ENCODE peak calls at places on chromosomes 6 and 20, in seven cellular contexts. F is CD4-positive, CD25-positive, alpha-beta regulatory T cell; K is neuronal stem cell; S is cardiac muscle cell; C is A549; L is left ventricle myocardium inferior; E is HAP-1. V is an unnamed sample.

GRCh38 chr6:139926711-139927110 is 552.3 kb upstream of the CITED2 start:
- DNase-seq in C (no peak), S (no peak), K (no peak), F (no peak), L (no peak), E (no peak), V (no peak)

GRCh38 chr6:160509610-160510009 is 154.5 kb downstream of the LPA start:
- DNase-seq in E (no peak), S (no peak), C (no peak), K (no peak), L (no peak), F (no peak), V (no peak)

GRCh38 chr20:38143238-38143645 is 21.8 kb downstream of the TGM2 start:
- DNase-seq in F (no peak), E (no peak), C (peak), L (no peak), S (no peak), K (no peak), V (no peak)

GRCh38 chr20:50110141-50111047 is 2.6 kb downstream of the UBE2V1 start:
- DNase-seq in S (peak), K (no peak), F (peak), C (no peak), E (no peak), L (no peak), V (peak)

GRCh38 chr6:144325232-144325631 is 40.1 kb downstream of the UTRN start:
- DNase-seq in F (no peak), C (no peak), S (no peak), L (no peak), E (no peak), K (no peak), V (no peak)

GRCh38 chr6:152068622-152069261 is 261.3 kb downstream of the ESR1 start:
- DNase-seq in L (no peak), C (no peak), K (no peak), E (no peak), F (no peak), S (peak), V (no peak)

GRCh38 chr6:161671117-161671516 is 397.3 kb upstream of the AGPAT4 start:
- DNase-seq in K (no peak), E (no peak), S (no peak), L (no peak), C (no peak), F (no peak), V (no peak)

GRCh38 chr20:46963196-46963529 is 68.5 kb downstream of the EYA2 start:
- DNase-seq in L (no peak), F (no peak), E (no peak), C (no peak), K (no peak), S (no peak), V (no peak)

GRCh38 chr20:32558526-32558925 is 26.6 kb downstream of the NOL4L start:
- DNase-seq in F (no peak), E (no peak), C (no peak), K (no peak), S (no peak), L (no peak), V (no peak)

GRCh38 chr6:34324738-34325444 is 67.6 kb downstream of the NUDT3 start:
- DNase-seq in E (no peak), K (no peak), C (no peak), L (peak), F (no peak), S (peak), V (no peak)

GRCh38 chr6:40569162-40569920 is 17.8 kb downstream of the LRFN2 start:
- DNase-seq in S (no peak), K (no peak), F (no peak), L (no peak), C (no peak), E (no peak), V (no peak)

GRCh38 chr20:63846938-63847373 is 14.3 kb upstream of the ABHD16B start:
- DNase-seq in K (no peak), L (no peak), E (no peak), F (no peak), S (no peak), C (no peak), V (no peak)

GRCh38 chr6:101588343-101588742 is 194.8 kb downstream of the GRIK2 start:
- DNase-seq in F (no peak), L (no peak), S (no peak), E (no peak), C (no peak), K (no peak), V (no peak)

GRCh38 chr6:47440722-47441121 is 36.9 kb upstream of the CD2AP start:
- DNase-seq in L (no peak), K (no peak), S (no peak), E (peak), C (no peak), F (no peak), V (no peak)

GRCh38 chr20:32190608-32191415 is 16.7 kb downstream of the PLAGL2 start:
- DNase-seq in F (no peak), L (no peak), C (no peak), S (no peak), E (no peak), K (no peak), V (no peak)

GRCh38 chr20:33689973-33690372 is 3.8 kb upstream of the E2F1 start:
- DNase-seq in S (peak), E (no peak), F (no peak), L (no peak), K (no peak), C (no peak), V (peak)

GRCh38 chr6:52815167-52816092 is 11.8 kb upstream of the GSTA1 start:
- DNase-seq in C (peak), F (peak), K (peak), S (peak), E (peak), L (no peak), V (peak)

GRCh38 chr6:72811971-72812421 is 190.1 kb downstream of the KCNQ5 start:
- DNase-seq in L (no peak), C (no peak), E (no peak), K (no peak), S (peak), F (no peak), V (no peak)

GRCh38 chr6:85923013-85923430 is 280.3 kb upstream of the SYNCRIP start:
- DNase-seq in L (no peak), F (no peak), E (peak), K (peak), S (peak), C (peak), V (peak)

GRCh38 chr6:90896165-90896549 is 309.3 kb upstream of the MAP3K7 start:
- DNase-seq in K (no peak), F (no peak), L (no peak), C (no peak), E (no peak), S (no peak), V (no peak)

GRCh38 chr6:100633096-100633766 is 168.5 kb upstream of the SIM1 start:
- DNase-seq in F (no peak), C (peak), L (no peak), K (peak), E (no peak), S (peak), V (no peak)

GRCh38 chr6:138418118-138418742 is 14.2 kb downstream of the HEBP2 start:
- DNase-seq in F (no peak), C (no peak), S (no peak), E (no peak), K (no peak), L (no peak), V (no peak)

GRCh38 chr20:38343107-38343797 is 3.0 kb upstream of the LBP start:
- DNase-seq in L (no peak), F (no peak), C (no peak), E (no peak), S (peak), K (no peak), V (no peak)

GRCh38 chr6:3773696-3774298 is 22.3 kb upstream of the PXDC1 start:
- DNase-seq in C (no peak), K (no peak), S (peak), F (no peak), L (peak), E (no peak), V (no peak)

GRCh38 chr6:52500268-52501129 is 76.4 kb downstream of the TRAM2 start:
- DNase-seq in C (no peak), F (no peak), S (no peak), K (no peak), L (peak), E (no peak), V (no peak)

GRCh38 chr20:58022711-58023110 is 205.7 kb downstream of the ANKRD60 start:
- DNase-seq in C (no peak), F (no peak), L (no peak), K (no peak), E (no peak), S (no peak), V (no peak)

DNA sequence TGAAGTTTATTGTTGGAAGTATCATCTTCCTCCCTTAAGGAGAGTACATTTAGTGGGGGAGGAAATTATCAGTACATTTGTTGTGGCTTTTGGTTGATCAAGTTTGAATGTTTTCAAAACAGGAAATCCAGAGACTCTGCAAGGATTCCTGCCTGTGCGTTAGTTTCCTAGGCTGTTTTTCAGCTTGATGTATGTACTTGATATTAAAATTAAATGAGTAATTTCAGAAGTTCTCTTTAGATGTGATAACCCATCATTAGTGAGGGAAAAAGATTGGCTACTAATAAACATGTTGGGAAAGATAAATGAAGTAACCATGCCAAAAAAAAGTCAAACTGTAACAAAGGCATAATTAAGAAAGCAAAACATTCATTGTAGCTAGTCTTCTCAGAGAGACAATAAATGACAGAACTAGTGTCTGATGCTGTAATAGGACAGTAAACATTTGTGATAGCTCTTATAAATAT is 88.0 kb upstream of the TULP1 start:
- DNase-seq in S (peak), L (no peak), E (no peak), K (no peak), C (no peak), F (peak), V (no peak)
- H3K4me3 ChIP-seq in S (no peak), L (peak), E (no peak), K (no peak), C (no peak), F (peak), V (no peak)

DNA sequence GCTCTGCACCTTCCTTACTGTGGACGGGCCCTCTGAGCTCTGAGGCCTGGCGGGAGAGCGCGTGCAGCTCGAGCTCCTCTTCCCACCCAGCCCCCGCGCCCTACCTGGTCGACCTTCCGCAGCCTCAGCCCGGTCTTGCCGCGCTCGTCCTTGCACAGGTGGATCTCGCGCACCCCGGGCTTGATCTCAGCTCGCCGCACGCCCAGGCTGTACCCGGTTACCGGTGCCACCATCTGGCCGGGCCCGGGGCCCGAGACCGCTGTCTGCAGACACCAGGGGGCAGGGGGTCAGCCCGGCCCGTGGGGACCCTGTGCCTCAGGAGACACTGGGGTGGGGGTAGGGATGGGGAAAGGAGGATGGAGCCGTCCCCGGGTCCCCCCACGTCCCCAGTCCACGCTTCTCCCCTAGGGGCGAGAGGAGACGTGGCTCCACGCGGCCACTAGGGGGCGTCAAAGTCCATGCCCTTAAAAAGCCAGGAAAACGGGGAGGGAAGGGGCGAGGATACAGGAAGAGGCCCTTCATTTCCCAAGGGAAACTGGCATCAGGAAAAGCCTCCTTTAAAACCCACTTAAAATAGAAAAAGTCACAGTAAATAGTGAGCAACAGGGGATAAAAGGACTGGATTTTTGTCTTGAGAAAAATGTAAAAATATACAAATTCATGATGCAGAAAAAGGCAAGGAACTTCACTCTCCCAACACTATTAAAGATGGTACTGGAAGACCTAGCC is 15.5 kb downstream of the SDCBP2 start:
- DNase-seq in F (peak), S (peak), C (peak), K (peak), L (peak), E (peak), V (no peak)
- H3K4me3 ChIP-seq in F (no peak), S (no peak), C (no peak), K (peak), L (peak), E (no peak), V (no peak)

GRCh38 chr6:149896491-149896890 is 1.4 kb downstream of the RAET1E start:
- DNase-seq in F (no peak), L (no peak), C (no peak), S (peak), E (no peak), K (no peak), V (no peak)

GRCh38 chr6:149898966-149899365 is 1.1 kb upstream of the RAET1E start:
- DNase-seq in F (no peak), S (no peak), E (no peak), K (no peak), C (no peak), L (no peak), V (no peak)

GRCh38 chr6:149899486-149899885 is 1.6 kb upstream of the RAET1E start:
- DNase-seq in S (no peak), K (no peak), L (no peak), C (no peak), E (no peak), F (no peak), V (no peak)

GRCh38 chr6:149897015-149897697 is 757 bp downstream of the RAET1E start:
- DNase-seq in F (no peak), C (peak), E (no peak), S (peak), L (peak), K (no peak), V (no peak)

DNA sequence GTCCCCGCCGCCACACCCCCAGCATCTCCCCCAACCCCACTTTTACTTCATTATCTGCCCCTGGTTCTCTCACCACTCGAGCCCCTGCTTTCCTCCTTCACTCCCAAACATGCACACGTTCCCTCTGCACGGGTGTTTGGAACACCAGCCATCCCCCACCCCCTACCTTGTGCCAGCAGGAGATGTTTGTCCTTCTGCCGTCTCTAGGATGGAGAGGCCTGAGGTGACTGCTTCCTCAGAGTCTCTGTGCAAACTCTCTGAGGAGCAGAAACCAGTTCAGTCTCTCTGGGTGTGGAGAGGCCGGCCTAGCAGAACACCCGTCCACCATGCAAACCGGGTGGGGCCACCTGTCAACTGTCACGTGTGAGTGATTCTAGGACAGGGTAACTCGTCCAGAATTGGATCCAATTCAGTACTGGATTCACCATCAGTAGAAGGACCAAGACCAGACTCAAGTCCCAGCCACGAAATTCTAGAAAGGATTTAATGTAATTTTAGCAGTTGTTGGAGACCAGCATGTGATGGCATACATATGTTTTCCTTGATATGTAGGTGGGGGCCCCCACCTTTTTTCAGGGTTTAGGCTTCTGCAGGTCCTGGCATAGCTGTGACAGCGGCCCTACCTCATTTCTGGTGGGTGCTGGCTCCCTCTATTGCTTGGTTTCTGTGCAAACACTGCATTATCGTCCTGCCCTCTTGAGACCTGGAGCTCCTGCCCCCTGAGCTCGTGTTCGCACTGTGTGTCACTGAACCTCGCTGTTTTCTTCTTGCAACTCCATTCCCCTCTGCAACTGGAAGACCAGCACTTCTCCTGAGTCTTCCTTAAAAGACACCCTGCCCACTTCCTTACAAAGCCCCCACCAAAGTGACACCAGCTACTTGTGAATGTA is at the start of gene RAET1E:
- DNase-seq in K (no peak), L (no peak), S (no peak), C (no peak), E (no peak), F (no peak), V (no peak)
- H3K4me3 ChIP-seq in K (peak), L (peak), S (no peak), C (no peak), E (no peak), F (no peak), V (no peak)

DNA sequence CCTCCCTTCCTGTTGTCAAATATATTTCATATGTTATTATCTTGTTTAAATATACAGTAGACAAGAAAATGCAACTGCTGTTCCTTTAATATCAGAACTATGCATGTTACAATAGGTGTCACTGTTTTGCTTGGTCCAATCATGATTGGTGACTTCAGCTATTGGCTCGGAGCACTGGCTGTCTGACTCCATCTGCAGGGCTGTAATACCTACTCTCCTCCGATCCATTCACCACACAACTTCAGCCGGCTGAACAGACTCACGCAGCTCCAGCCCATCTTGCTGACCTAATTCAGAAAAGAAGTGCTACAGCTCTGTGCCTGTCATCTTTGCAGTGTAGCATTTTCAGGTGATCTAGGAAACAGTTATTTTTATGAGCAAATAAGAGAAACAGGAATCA is at the start of gene BTBD3:
- DNase-seq in L (peak), C (no peak), K (no peak), E (no peak), F (no peak), S (peak), V (no peak)
- H3K4me3 ChIP-seq in L (peak), C (no peak), K (no peak), E (no peak), F (no peak), S (no peak), V (no peak)

DNA sequence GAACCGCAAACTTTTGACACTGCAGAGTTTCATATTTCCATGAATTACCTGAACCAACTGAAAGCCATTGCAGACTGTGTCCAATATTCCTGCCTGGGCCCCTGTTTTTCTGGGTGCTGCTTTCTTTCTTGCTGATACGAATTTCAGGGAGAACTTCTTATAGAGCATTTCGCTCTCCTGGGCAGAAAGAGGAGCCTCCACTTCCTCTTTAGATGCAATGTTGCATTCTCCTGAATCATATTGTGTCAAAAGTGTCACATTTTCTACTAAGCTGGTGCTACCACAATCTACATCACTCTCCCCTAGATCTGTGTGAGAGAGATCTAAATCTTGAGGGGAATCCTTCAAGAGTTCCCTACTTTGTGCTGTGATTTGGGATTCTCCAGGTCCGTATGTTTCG is 102.5 kb downstream of the DST start:
- DNase-seq in E (no peak), L (no peak), F (no peak), S (no peak), C (no peak), K (no peak), V (no peak)
- H3K4me3 ChIP-seq in E (peak), L (peak), F (no peak), S (no peak), C (no peak), K (no peak), V (no peak)

GRCh38 chr6:111464184-111464583 is 18.8 kb downstream of the REV3L start:
- DNase-seq in S (no peak), L (no peak), E (no peak), F (no peak), C (no peak), K (no peak), V (no peak)
- H3K4me3 ChIP-seq in S (no peak), L (no peak), E (no peak), F (no peak), C (no peak), K (no peak), V (no peak)

DNA sequence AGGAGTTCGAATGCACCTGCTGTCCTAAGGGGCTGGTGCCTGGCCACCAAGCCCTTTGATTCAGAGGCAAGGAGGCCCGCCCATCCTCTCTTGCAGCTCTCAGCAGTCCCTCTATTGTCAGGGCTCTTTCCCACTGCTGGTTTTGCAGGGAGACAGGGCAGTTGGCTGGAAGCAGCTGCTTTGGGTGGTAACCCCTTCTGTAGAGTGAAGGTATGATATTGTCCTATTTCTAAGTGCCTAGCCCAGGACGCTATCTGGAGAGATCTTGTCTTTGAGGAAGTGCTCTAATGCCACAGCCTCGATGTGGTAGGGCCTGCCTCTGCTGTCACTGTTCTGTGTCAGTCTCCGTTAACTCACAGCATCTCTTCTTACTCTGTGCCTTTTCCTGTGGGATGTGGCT is 5.6 kb downstream of the PLCG1 start:
- DNase-seq in S (no peak), F (peak), C (no peak), K (no peak), L (no peak), E (no peak), V (peak)
- H3K4me3 ChIP-seq in S (no peak), F (peak), C (no peak), K (no peak), L (no peak), E (no peak), V (peak)

GRCh38 chr20:56393653-56394052 is 1.2 kb downstream of the CSTF1 start:
- DNase-seq in S (no peak), E (no peak), L (no peak), K (no peak), C (no peak), F (no peak), V (no peak)
- H3K4me3 ChIP-seq in S (peak), E (peak), L (peak), K (peak), C (peak), F (peak), V (peak)